ENCODE peak calls at places on chromosomes 16 and 17, in ten cellular contexts. Q, E, K, Y, F, X, U, Z, S and L are unnamed samples.

GRCh38 chr16:89453662-89454321 is 36.6 kb downstream of the ANKRD11 start:
- DNase-seq in S (no peak), E (peak), Z (peak), Q (no peak), K (no peak), F (no peak), Y (peak), X (peak), U (no peak), L (no peak)

GRCh38 chr17:36934759-36935630 is 2.3 kb upstream of the LHX1 start:
- DNase-seq in Y (peak), F (no peak), U (no peak), X (peak), E (no peak), K (no peak), Z (no peak), Q (no peak), S (peak), L (no peak)

GRCh38 chr16:56933828-56934598 is 2.1 kb downstream of the HERPUD1 start:
- DNase-seq in Q (no peak), Z (no peak), F (no peak), Y (no peak), E (no peak), S (no peak), X (no peak), U (no peak), K (no peak), L (no peak)

GRCh38 chr17:80847506-80848230 is 144.0 kb upstream of the CHMP6 start:
- DNase-seq in Z (no peak), F (no peak), Y (no peak), K (peak), Q (peak), E (no peak), S (no peak), U (no peak), X (no peak), L (no peak)

GRCh38 chr17:2368383-2368782 is 31.1 kb downstream of the SGSM2 start:
- DNase-seq in X (no peak), K (no peak), Z (no peak), Y (peak), E (no peak), F (no peak), S (no peak), U (no peak), Q (no peak), L (no peak)

GRCh38 chr16:82192665-82193064 is 22.6 kb upstream of the MPHOSPH6 start:
- DNase-seq in K (no peak), F (peak), Q (no peak), Z (no peak), Y (peak), E (peak), S (no peak), U (no peak), X (no peak), L (peak)

GRCh38 chr17:54524501-54524900 is 376.2 kb upstream of the TOM1L1 start:
- DNase-seq in F (no peak), K (no peak), E (no peak), X (no peak), U (no peak), Y (no peak), S (no peak), Z (no peak), Q (no peak), L (no peak)

GRCh38 chr17:4170639-4171280 is 27.8 kb downstream of the CYB5D2 start:
- DNase-seq in U (no peak), X (no peak), E (no peak), F (no peak), Y (peak), Q (no peak), S (no peak), Z (no peak), K (no peak), L (no peak)

GRCh38 chr16:31754998-31755615 is 118.5 kb upstream of the ZNF267 start:
- DNase-seq in Z (no peak), K (no peak), F (no peak), X (no peak), E (no peak), Y (no peak), Q (no peak), U (no peak), S (no peak), L (no peak)

GRCh38 chr17:75428775-75429469 is 23.4 kb upstream of the GRB2 start:
- DNase-seq in Z (no peak), K (no peak), Y (peak), X (peak), U (peak), S (no peak), F (peak), E (peak), Q (no peak), L (peak)

GRCh38 chr17:19747829-19748806 is at the start of gene ALDH3A1:
- DNase-seq in K (no peak), X (peak), E (no peak), Q (no peak), U (no peak), F (no peak), Y (peak), S (no peak), Z (no peak), L (no peak)

GRCh38 chr16:85554114-85554790 is 58.9 kb upstream of the GSE1 start:
- DNase-seq in E (peak), U (peak), S (peak), K (peak), X (peak), Y (peak), Q (peak), Z (peak), F (peak), L (no peak)

GRCh38 chr16:84497418-84497817 is 7.0 kb downstream of the MEAK7 start:
- DNase-seq in E (no peak), S (no peak), F (no peak), Y (no peak), Z (no peak), X (no peak), U (no peak), Q (no peak), K (no peak), L (no peak)

GRCh38 chr17:29561541-29562517 is 5.0 kb downstream of the ABHD15 start:
- DNase-seq in Y (peak), S (no peak), X (no peak), E (no peak), Z (no peak), Q (peak), U (no peak), F (no peak), K (no peak), L (no peak)

GRCh38 chr16:75695708-75696107 is 5.6 kb downstream of the DUXB start:
- DNase-seq in E (no peak), Q (no peak), F (no peak), X (peak), Y (no peak), K (no peak), S (peak), Z (no peak), U (no peak), L (no peak)

GRCh38 chr17:45973943-45974859 is 24.8 kb upstream of the STH start:
- DNase-seq in E (no peak), U (no peak), F (no peak), X (no peak), Y (peak), S (no peak), K (no peak), Z (no peak), Q (no peak), L (no peak)
- H3K27ac ChIP-seq in E (no peak), U (no peak), F (no peak), X (no peak), Y (no peak), S (no peak), K (no peak), Z (no peak), Q (no peak), L (no peak)

GRCh38 chr17:63492940-63493339 is 16.1 kb downstream of the ACE start:
- DNase-seq in Z (no peak), U (no peak), K (no peak), X (no peak), F (no peak), Y (peak), E (no peak), Q (no peak), S (no peak), L (no peak)
- H3K27ac ChIP-seq in Z (no peak), U (no peak), K (no peak), X (no peak), F (no peak), Y (no peak), E (no peak), Q (no peak), S (no peak), L (no peak)

GRCh38 chr16:4116328-4117249 is at the start of gene ADCY9:
- DNase-seq in K (peak), S (peak), F (no peak), Z (peak), X (peak), U (peak), Y (peak), E (peak), Q (peak), L (no peak)

GRCh38 chr16:4115209-4115940 is 867 bp downstream of the ADCY9 start:
- DNase-seq in X (peak), S (peak), E (peak), Q (peak), F (peak), Y (peak), Z (peak), U (peak), K (peak), L (no peak)

GRCh38 chr16:4113358-4114256 is 2.6 kb downstream of the ADCY9 start:
- DNase-seq in F (no peak), K (no peak), Y (peak), E (no peak), S (no peak), Z (no peak), Q (no peak), U (no peak), X (no peak), L (no peak)

GRCh38 chr16:4115941-4116327 is 308 bp downstream of the ADCY9 start:
- DNase-seq in F (no peak), E (no peak), X (no peak), S (no peak), K (no peak), Y (no peak), U (no peak), Q (no peak), Z (no peak), L (no peak)

DNA sequence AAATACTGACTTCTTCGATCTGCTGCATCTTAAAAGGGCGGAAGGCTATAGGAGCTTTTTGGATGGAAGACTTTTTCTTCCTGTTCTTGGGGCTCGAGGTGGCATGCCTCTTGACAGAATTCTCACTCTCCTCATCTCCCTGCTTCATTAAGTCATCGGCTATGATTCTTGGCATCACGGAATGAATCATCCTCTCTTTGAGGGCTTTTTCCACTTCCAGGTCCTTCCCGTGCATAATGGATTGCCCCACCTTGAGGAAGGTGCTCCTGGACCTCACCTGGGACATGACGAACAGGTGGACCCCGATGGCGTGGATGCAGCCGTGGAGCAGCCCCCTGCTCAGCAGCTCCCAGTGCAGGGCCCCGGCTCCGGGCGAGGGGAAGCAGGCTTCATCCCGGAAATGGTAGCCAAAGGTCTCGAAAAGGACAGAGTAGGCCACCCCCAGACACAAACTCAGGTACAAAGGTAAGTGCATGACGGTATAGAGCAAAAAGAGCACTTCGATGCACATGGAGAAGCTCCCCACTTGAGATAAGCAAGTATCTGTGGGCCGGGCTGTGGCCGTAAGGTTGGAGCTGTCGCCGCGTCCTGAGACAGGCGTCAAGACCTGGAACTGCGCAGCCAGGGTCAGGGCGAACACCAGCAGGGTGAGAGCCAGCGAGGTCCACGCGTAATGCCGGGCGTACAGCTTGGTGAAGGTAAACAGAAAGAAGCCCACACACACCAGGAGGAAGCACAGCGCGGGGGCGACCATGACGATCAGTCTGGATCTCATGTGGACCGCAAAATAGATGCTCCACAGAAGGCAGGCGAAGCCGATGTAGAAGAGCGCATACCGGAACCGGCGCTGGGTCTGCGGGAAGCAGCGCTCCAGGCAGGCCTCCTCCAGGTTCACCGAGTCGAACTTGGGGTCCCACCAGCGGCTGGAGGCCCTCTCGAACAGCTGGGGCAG is 1.7 kb downstream of the ADCY9 start:
- DNase-seq in U (no peak), X (no peak), E (no peak), Y (peak), K (no peak), S (no peak), Z (peak), Q (no peak), F (no peak), L (no peak)
- H3K27ac ChIP-seq in U (peak), X (peak), E (peak), Y (no peak), K (no peak), S (no peak), Z (peak), Q (peak), F (no peak), L (no peak)

GRCh38 chr17:49580981-49581644 is 5.4 kb downstream of the NXPH3 start:
- DNase-seq in Z (no peak), X (no peak), Q (no peak), Y (peak), F (no peak), E (no peak), S (no peak), K (no peak), U (no peak), L (no peak)
- H3K27ac ChIP-seq in Z (no peak), X (no peak), Q (no peak), Y (no peak), F (no peak), E (no peak), S (no peak), K (no peak), U (no peak), L (no peak)

DNA sequence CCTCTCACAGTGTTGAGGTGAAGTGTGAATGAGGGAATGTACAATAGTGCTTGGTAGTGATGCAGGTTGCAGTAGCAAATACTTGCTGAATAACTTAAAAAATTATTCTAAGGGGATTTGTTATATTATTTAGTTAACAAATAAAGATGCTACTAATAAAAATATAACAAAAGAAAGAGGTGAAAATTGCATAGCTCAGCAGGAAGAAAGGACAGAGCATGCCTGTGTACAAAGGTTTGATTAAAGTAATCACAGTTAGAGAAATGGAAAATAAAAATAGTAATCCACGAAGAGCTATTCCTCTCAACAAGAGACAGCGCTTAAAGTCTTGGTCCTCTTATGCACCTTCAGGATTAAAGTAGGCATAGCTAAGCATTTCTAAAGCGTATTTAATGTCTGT is 11.0 kb downstream of the GOT2 start:
- DNase-seq in Y (no peak), Q (no peak), S (no peak), K (no peak), Z (no peak), E (no peak), U (no peak), X (no peak), F (no peak), L (no peak)
- H3K27ac ChIP-seq in Y (no peak), Q (no peak), S (no peak), K (no peak), Z (no peak), E (no peak), U (no peak), X (no peak), F (no peak), L (no peak)

GRCh38 chr16:17343028-17343427 is 127.7 kb downstream of the XYLT1 start:
- DNase-seq in X (no peak), Q (no peak), K (peak), U (no peak), Z (no peak), F (no peak), S (no peak), Y (no peak), E (no peak), L (no peak)

GRCh38 chr16:17343729-17344128 is 127.0 kb downstream of the XYLT1 start:
- DNase-seq in U (no peak), F (no peak), Q (peak), E (no peak), Z (no peak), S (no peak), K (no peak), X (no peak), Y (no peak), L (no peak)

GRCh38 chr16:17339764-17340541 is 130.8 kb downstream of the XYLT1 start:
- DNase-seq in S (no peak), Q (peak), Y (no peak), F (no peak), K (no peak), X (no peak), E (peak), Z (no peak), U (no peak), L (peak)

GRCh38 chr16:17342031-17342430 is 128.7 kb downstream of the XYLT1 start:
- DNase-seq in F (no peak), Z (no peak), Y (no peak), K (no peak), Q (no peak), U (no peak), S (no peak), X (no peak), E (no peak), L (no peak)

GRCh38 chr16:17340804-17341203 is 130.0 kb downstream of the XYLT1 start:
- DNase-seq in X (no peak), K (no peak), Y (no peak), S (no peak), Z (no peak), F (no peak), U (no peak), E (no peak), Q (no peak), L (no peak)
- H3K27ac ChIP-seq in X (no peak), K (no peak), Y (no peak), S (no peak), Z (no peak), F (no peak), U (no peak), E (no peak), Q (peak), L (no peak)

DNA sequence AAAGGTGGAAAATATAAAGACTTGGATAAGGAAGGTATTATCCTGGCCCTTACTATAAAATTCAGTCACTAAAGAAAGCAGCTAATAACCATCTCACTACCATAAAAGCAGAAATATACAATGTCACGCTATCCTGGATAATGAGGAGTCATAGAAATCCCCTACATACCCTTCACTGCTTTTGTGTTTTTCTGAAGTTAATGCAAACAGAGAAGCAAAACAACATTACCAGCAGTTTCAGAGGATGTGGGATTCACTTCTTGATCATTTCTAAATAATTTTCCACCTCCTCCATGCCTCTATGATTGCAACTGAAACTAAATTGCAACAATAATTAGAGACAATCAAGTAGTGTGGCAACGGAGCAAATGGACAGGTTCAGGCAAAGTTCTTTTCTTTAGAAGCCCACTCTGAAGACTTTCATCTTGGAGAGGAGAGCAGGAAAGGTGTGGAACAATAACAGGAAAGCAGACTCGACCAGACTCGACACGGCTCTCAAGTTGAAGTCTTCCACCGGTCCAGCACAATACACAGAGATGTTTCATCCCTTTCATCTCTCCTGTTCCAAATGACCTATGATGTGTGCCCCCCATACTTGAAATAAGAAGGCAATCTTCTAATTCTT is 10.2 kb downstream of the CYTH1 start:
- DNase-seq in Q (peak), K (no peak), Z (no peak), E (no peak), F (no peak), S (no peak), Y (no peak), U (no peak), X (no peak), L (no peak)
- H3K27ac ChIP-seq in Q (peak), K (peak), Z (peak), E (no peak), F (no peak), S (peak), Y (no peak), U (no peak), X (no peak), L (no peak)

GRCh38 chr16:67110136-67110847 is 551 bp downstream of the PHAF1 start:
- DNase-seq in X (no peak), Z (no peak), E (no peak), S (peak), K (no peak), Y (peak), U (no peak), Q (no peak), F (no peak), L (no peak)
- H3K27ac ChIP-seq in X (peak), Z (peak), E (peak), S (no peak), K (peak), Y (peak), U (peak), Q (peak), F (peak), L (peak)